ENCODE peak calls at places on chromosomes 16 and 17, in four cellular contexts. J, I, H and Z are unnamed samples.
A peak's percentile ranks its signal among the peaks of the same experiment; 100 is the strongest.

GRCh38 chr17:33475594-33475993 is 182.5 kb upstream of the ASIC2 start:
- DNase-seq in H (no peak), J (peak; percentile 44), I (no peak), Z (peak; percentile 51)

GRCh38 chr17:82876602-82877391 is 37.0 kb upstream of the ZNF750 start:
- DNase-seq in H (peak; percentile 41), J (peak; percentile 83), I (peak; percentile 65), Z (peak; percentile 88)

GRCh38 chr17:10776372-10776771 is 27.5 kb downstream of the TMEM238L start:
- DNase-seq in H (no peak), I (no peak), J (no peak), Z (no peak)

GRCh38 chr16:47317465-47318240 is 143.2 kb downstream of the ITFG1 start:
- DNase-seq in J (no peak), H (no peak), I (no peak), Z (no peak)

GRCh38 chr17:62693616-62694415 is 66.3 kb downstream of the MRC2 start:
- DNase-seq in I (no peak), H (no peak), J (peak; percentile 29), Z (no peak)

GRCh38 chr17:65170839-65171238 is 33.7 kb downstream of the RGS9 start:
- DNase-seq in H (no peak), I (peak; percentile 61), J (no peak), Z (no peak)

GRCh38 chr16:4347765-4348509 is 3.2 kb downstream of the PAM16 start:
- DNase-seq in I (no peak), J (peak; percentile 16), H (no peak), Z (no peak)

GRCh38 chr17:44502598-44503079 is 567 bp downstream of the GPATCH8 start:
- DNase-seq in J (peak; percentile 22), H (no peak), I (no peak), Z (no peak)

GRCh38 chr17:63754046-63754445 is 12.4 kb upstream of the STRADA start:
- DNase-seq in H (no peak), I (no peak), J (no peak), Z (no peak)

GRCh38 chr17:49730078-49730786 is 22.5 kb upstream of the SLC35B1 start:
- DNase-seq in I (no peak), J (no peak), H (no peak), Z (no peak)

GRCh38 chr17:48025904-48026502 is 11.6 kb downstream of the COPZ2 start:
- DNase-seq in H (no peak), I (no peak), J (no peak), Z (no peak)

DNA sequence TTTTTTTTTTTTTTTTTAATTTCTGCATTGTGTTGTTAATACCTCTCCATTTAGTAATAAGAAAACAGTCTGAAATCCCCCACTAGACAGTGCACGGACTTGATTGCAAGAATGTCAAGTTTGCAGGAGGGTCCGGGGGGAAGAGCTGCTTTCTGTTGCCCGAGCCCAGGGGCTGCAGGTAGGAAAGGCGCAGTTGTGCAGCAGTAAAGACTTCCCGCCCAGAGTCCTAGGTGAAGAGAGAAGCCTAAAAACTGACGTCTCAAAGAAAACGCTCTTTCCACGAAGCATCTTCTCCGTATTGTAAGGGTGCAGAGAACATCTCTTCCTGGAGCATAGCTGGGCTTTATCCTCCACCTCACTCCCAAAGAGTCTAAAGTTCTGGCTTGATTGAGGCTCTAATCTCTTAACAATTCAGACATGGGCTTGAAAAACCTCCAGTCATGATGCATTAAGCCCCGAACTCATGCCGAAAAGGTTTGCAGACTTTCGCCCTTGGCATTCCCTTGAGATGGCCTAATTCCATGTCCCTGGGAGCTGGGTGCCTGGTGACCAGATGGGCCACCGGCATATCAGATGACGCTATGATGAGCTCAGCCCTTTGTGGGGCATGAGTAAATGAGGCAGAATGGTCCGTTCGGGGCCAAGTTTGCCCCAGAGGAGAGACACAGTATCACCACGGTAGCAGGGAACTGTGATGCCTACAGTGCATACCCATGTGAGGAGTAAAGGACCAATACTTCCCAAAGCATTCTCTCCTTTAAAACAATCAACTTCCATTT is 436.2 kb upstream of the ZFHX3 start:
- DNase-seq in J (no peak), I (no peak), H (no peak), Z (peak; percentile 28)
- TF ChIP-seq FOXJ3 in J (no peak), I (no peak), H (no peak), Z (no peak)

GRCh38 chr17:80957461-80957941 is 34.1 kb upstream of the CHMP6 start:
- DNase-seq in H (peak; percentile 9), J (no peak), I (no peak), Z (no peak)

GRCh38 chr17:80955078-80955477 is 36.6 kb upstream of the CHMP6 start:
- DNase-seq in J (no peak), I (no peak), H (no peak), Z (no peak)

GRCh38 chr17:80953471-80954315 is 37.9 kb upstream of the CHMP6 start:
- DNase-seq in H (peak; percentile 6), J (no peak), I (no peak), Z (no peak)

GRCh38 chr17:80956321-80957190 is 35.1 kb upstream of the CHMP6 start:
- DNase-seq in H (peak; percentile 4), I (no peak), J (no peak), Z (no peak)

DNA sequence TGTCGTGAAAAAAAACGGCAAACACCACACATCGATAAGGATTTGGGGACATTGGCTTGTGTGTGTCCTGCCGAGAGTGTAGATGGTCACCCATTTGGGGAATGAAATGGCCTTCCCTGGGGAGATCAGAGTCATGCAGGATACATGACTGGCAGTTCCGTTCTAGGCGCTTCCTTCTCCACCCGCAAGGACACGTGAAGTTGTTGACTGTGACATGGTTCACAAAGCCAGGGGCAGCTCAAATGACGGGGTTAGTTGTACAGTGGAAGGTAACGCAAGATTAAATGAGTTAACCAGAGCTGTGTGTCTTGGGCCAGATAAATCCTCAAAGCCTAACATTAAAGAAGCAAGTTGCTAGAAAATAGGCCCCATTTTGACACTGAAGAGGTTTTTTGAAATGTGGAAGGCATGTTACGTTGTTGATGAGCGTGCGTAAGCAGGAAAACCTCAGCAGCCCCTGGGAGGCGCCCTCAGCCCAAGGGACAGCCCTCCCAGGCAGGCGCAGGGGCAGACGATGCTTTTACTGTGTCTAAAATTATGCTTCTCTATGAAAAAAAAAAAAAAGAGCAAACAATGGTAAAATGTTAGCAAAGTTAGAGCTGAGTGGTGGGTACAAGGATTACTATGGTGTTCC is 35.9 kb upstream of the CHMP6 start:
- DNase-seq in J (no peak), H (peak; percentile 8), I (no peak), Z (no peak)
- TF ChIP-seq FOXJ3 in J (no peak), H (no peak), I (no peak), Z (no peak)

GRCh38 chr16:31213877-31214704 is at the start of gene TRIM72:
- DNase-seq in H (no peak), I (no peak), J (peak; percentile 7), Z (no peak)
- TF ChIP-seq FOXJ3 in H (no peak), I (no peak), J (no peak), Z (no peak)

DNA sequence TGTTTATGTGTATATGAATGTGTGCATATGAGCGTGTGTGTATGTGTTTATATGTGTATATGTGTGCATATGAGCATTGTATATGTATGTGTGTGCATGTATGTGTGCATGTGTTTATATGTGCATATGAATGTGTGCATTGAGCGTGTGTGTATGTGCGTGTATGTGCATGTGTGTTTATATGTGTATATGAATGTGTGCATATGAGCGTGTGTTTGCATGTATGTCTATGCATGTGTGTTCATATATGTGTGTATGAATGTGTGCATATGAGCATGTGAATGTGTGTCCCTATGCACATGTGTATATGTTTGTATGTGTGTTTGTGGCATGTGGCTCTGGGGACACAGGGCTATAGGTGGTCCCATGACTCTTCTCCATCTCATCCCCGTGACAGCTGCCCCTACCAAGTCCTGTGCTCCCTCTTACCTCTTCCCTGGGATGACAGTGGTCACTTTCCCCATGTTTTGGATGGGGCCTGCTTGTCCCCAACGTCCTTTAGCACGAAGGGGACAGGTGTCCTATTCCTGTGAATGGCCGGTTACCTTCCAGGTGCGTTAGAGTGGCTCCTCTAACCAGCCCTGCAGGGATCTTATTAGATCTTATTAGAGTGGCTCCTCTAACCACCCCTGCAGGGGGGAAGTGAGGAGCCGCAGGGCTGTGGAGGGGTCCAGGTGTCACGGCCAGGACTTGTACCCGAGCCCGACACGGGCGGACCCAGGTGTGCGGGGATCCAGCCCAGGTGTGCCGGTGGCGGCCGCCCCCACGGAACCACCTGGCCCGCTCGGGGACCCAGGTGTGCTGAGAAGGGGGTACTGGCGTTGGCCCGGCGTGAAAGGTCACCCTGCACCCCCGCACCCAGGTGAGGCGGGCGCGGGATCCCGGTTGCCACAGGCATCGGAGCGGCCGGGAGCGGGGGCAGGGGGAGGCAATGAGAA is 105.6 kb downstream of the SEC14L1 start:
- DNase-seq in J (no peak), I (no peak), H (no peak), Z (no peak)
- TF ChIP-seq FOXJ3 in J (no peak), I (no peak), H (no peak), Z (no peak)

GRCh38 chr17:69547947-69548346 is 133.4 kb downstream of the MAP2K6 start:
- DNase-seq in J (no peak), H (no peak), I (no peak), Z (no peak)
- TF ChIP-seq FOXJ3 in J (no peak), H (no peak), I (no peak), Z (no peak)

GRCh38 chr16:51814617-51815016 is 663.5 kb upstream of the SALL1 start:
- DNase-seq in J (no peak), I (no peak), H (no peak), Z (no peak)
- TF ChIP-seq FOXJ3 in J (no peak), I (no peak), H (no peak), Z (no peak)

DNA sequence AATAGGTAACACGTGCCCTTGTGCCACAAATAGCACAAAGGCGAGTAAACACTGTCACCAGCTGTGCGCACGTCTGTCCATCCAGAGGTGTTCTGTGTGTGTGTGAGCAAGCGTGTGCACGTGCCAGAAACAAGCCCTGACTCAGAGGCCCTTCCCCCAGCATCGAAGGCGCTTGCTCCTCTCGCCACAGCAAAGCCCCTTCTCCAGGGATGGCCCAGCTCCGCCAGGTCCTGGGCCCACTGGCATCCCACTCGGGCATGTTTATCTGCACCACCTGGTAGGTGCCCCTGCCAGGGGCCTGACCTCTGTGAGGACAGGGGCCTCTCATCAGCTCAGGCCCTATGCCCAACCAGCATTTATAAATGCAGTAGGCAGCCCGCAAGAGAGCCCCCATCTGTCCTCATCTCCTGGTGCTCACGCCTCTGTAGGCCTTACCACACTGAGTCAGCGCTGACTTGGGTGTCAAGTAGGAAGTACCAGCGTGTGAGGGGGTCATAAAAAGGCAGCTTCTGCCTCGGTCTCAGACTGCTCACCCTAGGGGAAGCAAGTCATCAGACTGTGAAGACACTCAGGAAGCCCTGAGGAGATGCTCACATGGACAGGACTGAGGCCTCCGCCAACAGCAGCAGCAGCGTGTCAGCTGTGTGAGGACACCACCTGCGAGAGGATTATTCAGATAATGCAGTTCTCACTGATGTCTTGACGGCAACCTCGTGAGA is 10.8 kb downstream of the TMEM235 start:
- DNase-seq in I (no peak), J (no peak), H (no peak), Z (no peak)
- TF ChIP-seq FOXJ3 in I (no peak), J (no peak), H (no peak), Z (no peak)

DNA sequence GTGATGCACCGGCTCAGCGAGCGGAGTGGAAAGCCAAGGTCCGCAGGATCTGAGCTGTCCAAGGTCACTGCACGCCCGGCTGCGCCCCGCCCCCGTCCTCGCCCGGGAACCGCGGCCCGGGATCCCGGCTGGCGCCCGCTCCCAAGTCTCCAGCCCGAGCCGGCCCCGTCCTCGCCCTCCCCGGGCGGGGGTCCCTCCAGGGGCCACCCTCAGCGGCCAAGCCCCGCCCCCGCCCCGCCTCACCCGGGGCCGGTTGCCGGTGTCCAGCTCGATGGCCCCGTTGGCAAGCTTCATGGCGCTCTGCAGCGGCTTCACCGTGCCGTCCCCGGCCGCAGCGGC is 209 bp downstream of the VPS9D1 start:
- DNase-seq in I (peak; percentile 66), J (peak; percentile 61), H (peak; percentile 69), Z (peak; percentile 85)
- TF ChIP-seq FOXJ3 in I (no peak), J (no peak), H (no peak), Z (no peak)